ENCODE peak calls at places on chromosomes 7 and 10, in five cellular contexts. S is tibial nerve, R is Peyer's patch, C is cardiac fibroblast, O is bronchial epithelial cell. L is an unnamed sample.

GRCh38 chr7:78924581-78924980 is 528.9 kb downstream of the MAGI2 start:
- DNase-seq in S (no peak), R (no peak), C (peak), O (peak), L (peak)

GRCh38 chr10:90167174-90168064 is 466.0 kb downstream of the KIF20B start:
- DNase-seq in S (no peak), R (no peak), C (peak), O (peak), L (peak)

GRCh38 chr10:35208536-35208935 is 81.9 kb downstream of the CREM start:
- DNase-seq in S (no peak), R (no peak), C (peak), O (no peak), L (no peak)

GRCh38 chr10:120318862-120319261 is 138.2 kb upstream of the PLPP4 start:
- DNase-seq in S (no peak), R (no peak), C (no peak), O (no peak), L (no peak)

GRCh38 chr7:142412551-142413193 is 154.8 kb upstream of the PRSS58 start:
- DNase-seq in S (no peak), R (peak), C (peak), O (peak), L (peak)

GRCh38 chr7:2512179-2512644 is 7.4 kb upstream of the LFNG start:
- DNase-seq in S (no peak), R (no peak), C (no peak), O (no peak), L (peak)

GRCh38 chr7:54811925-54812264 is 52.9 kb upstream of the SEC61G start:
- DNase-seq in S (no peak), R (no peak), C (peak), O (peak), L (peak)

GRCh38 chr7:116226664-116227063 is 16.3 kb downstream of the TES start:
- DNase-seq in S (no peak), R (no peak), C (no peak), O (peak), L (no peak)

GRCh38 chr10:47024046-47024322 is 112.8 kb downstream of the PTPN20 start:
- DNase-seq in S (no peak), R (no peak), C (no peak), O (no peak), L (no peak)

GRCh38 chr7:86469680-86470295 is 173.9 kb upstream of the GRM3 start:
- DNase-seq in S (peak), R (peak), C (peak), O (peak), L (peak)

GRCh38 chr7:101058355-101058754 is 26.9 kb upstream of the TRIM56 start:
- DNase-seq in S (peak), R (peak), C (peak), O (peak), L (peak)

GRCh38 chr10:24762966-24763623 is 39.4 kb upstream of the ARHGAP21 start:
- DNase-seq in S (no peak), R (no peak), C (peak), O (peak), L (peak)

GRCh38 chr7:151010307-151011096 is 13.8 kb downstream of the ATG9B start:
- DNase-seq in S (no peak), R (peak), C (peak), O (no peak), L (no peak)

GRCh38 chr7:32785365-32785764 is 106.2 kb downstream of the KBTBD2 start:
- DNase-seq in S (no peak), R (no peak), C (no peak), O (no peak), L (no peak)

GRCh38 chr10:100341953-100342626 is 4.9 kb upstream of the SCD start:
- DNase-seq in S (no peak), R (peak), C (peak), O (peak), L (peak)

GRCh38 chr7:86013662-86014061 is 630.0 kb upstream of the GRM3 start:
- DNase-seq in S (no peak), R (no peak), C (no peak), O (no peak), L (no peak)

GRCh38 chr10:75525067-75525466 is 93.6 kb downstream of the LRMDA start:
- DNase-seq in S (no peak), R (no peak), C (no peak), O (no peak), L (no peak)

GRCh38 chr10:11684717-11685645 is 57.2 kb upstream of the ECHDC3 start:
- DNase-seq in S (no peak), R (peak), C (peak), O (peak), L (peak)

GRCh38 chr7:50782376-50783208 is at the start of gene GRB10:
- DNase-seq in S (no peak), R (no peak), C (peak), O (no peak), L (no peak)
- TF ChIP-seq CTCF in S (peak), R (no peak), C (peak), O (peak), L (no peak)

GRCh38 chr7:12258074-12258473 is 47.0 kb downstream of the TMEM106B start:
- DNase-seq in S (no peak), R (no peak), C (no peak), O (no peak), L (no peak)
- H3K4me3 ChIP-seq in S (no peak), R (no peak), C (no peak), O (no peak), L (no peak)

DNA sequence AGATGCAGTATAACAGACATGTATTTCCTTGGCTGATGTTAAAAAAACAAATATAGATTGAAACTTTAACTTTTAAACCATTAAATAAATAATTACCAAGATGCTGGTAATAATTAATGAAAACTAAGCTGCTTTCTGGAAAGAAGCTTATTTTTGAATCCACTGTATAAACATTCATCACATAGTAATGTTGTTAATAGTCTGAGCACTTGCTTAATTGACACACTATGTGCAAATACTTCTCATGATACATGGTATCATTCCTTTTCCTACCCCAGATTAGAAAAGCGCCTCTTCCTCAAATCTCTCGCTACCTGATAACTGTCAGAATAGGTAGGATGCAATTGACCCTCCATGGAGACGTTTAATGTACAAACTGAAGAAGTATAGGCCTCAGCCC is 15.0 kb upstream of the COL28A1 start:
- DNase-seq in S (no peak), R (no peak), C (no peak), O (no peak), L (no peak)
- TF ChIP-seq CTCF in S (no peak), R (no peak), C (no peak), O (no peak), L (no peak)

GRCh38 chr10:105729428-105729827 is 1088.3 kb downstream of the SORCS3 start:
- DNase-seq in S (no peak), R (no peak), C (no peak), O (no peak), L (no peak)

GRCh38 chr10:105734479-105734878 is 1093.4 kb downstream of the SORCS3 start:
- DNase-seq in S (no peak), R (no peak), C (no peak), O (no peak), L (no peak)

DNA sequence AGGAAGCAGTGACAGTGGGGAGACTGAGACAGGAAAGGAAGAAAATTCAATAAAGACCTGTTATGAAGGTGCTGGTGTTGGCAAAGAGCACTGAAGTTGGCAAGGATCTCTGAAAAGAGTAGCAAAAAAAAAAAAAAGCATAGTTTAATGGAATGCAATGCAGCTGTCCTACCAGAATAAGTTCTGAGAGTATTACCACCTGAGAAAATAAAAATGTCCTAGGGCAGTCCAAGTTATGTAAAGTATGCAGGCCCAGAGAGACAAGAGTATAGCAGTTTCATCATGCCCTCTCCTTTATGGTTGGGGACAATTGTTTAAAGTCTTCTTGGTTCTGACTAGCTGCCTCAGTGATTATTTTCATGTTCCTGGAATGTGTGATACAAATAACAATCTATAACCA is 1092.8 kb downstream of the SORCS3 start:
- DNase-seq in S (no peak), R (no peak), C (no peak), O (no peak), L (no peak)
- H3K4me3 ChIP-seq in S (no peak), R (no peak), C (no peak), O (no peak), L (no peak)

GRCh38 chr10:111560042-111560441 is 483.2 kb downstream of the ADRA2A start:
- DNase-seq in S (no peak), R (no peak), C (no peak), O (peak), L (no peak)
- TF ChIP-seq CTCF in S (no peak), R (no peak), C (no peak), O (no peak), L (no peak)

L was measured in foreskin fibroblast.